ENCODE peak calls at places on chromosomes 13 and 19, in six cellular contexts. Y, J, R, F, A and K are unnamed samples.

GRCh38 chr13:99968521-99969367 is 2.8 kb downstream of the ZIC5 start:
- DNase-seq in Y (no peak), J (no peak), R (no peak), F (no peak), A (no peak), K (peak; percentile 62)

GRCh38 chr13:26628706-26629105 is 71.2 kb downstream of the WASF3 start:
- DNase-seq in Y (no peak), J (peak; percentile 11), R (no peak), F (no peak), A (no peak), K (peak; percentile 42)

GRCh38 chr19:2171349-2172145 is 7.8 kb downstream of the DOT1L start:
- DNase-seq in Y (no peak), J (peak; percentile 72), R (peak; percentile 58), F (no peak), A (peak; percentile 71), K (peak; percentile 82)

GRCh38 chr19:3983936-3984583 is 1.2 kb downstream of the EEF2 start:
- DNase-seq in Y (no peak), J (peak; percentile 57), R (no peak), F (no peak), A (peak; percentile 32), K (no peak)

GRCh38 chr13:32425158-32425557 is 2.8 kb downstream of the N4BP2L1 start:
- DNase-seq in Y (no peak), J (no peak), R (no peak), F (no peak), A (no peak), K (no peak)

GRCh38 chr13:66994097-66994496 is 236.0 kb downstream of the PCDH9 start:
- DNase-seq in Y (peak; percentile 66), J (peak; percentile 84), R (peak; percentile 75), F (peak; percentile 57), A (peak; percentile 76), K (peak; percentile 36)

GRCh38 chr19:39197808-39198207 is 1.0 kb downstream of the NCCRP1 start:
- DNase-seq in Y (no peak), J (no peak), R (no peak), F (no peak), A (no peak), K (no peak)

GRCh38 chr13:34037636-34038325 is 219.8 kb downstream of the RFC3 start:
- DNase-seq in Y (no peak), J (no peak), R (no peak), F (no peak), A (no peak), K (no peak)

GRCh38 chr19:58357798-58358145 is 4.5 kb upstream of the A1BG start:
- DNase-seq in Y (no peak), J (no peak), R (no peak), F (no peak), A (no peak), K (no peak)

GRCh38 chr13:57787058-57787791 is 155.7 kb downstream of the PCDH17 start:
- DNase-seq in Y (no peak), J (peak; percentile 4), R (no peak), F (no peak), A (no peak), K (no peak)

GRCh38 chr13:97855570-97855970 is 97.9 kb upstream of the IPO5 start:
- DNase-seq in Y (no peak), J (peak; percentile 92), R (peak; percentile 60), F (no peak), A (peak; percentile 29), K (peak; percentile 66)

GRCh38 chr19:35389192-35389861 is 18.5 kb downstream of the GPR42 start:
- DNase-seq in Y (no peak), J (no peak), R (no peak), F (no peak), A (no peak), K (no peak)

GRCh38 chr19:5971714-5972354 is 6.1 kb downstream of the RANBP3 start:
- DNase-seq in Y (no peak), J (no peak), R (no peak), F (no peak), A (no peak), K (no peak)

GRCh38 chr19:11963566-11964355 is 1.1 kb upstream of the ZNF763 start:
- DNase-seq in Y (peak; percentile 78), J (peak; percentile 85), R (peak; percentile 89), F (peak; percentile 79), A (peak; percentile 92), K (no peak)

GRCh38 chr19:11971045-11971444 is 6.2 kb downstream of the ZNF763 start:
- DNase-seq in Y (no peak), J (no peak), R (no peak), F (no peak), A (no peak), K (no peak)

GRCh38 chr19:11964496-11964857 is 363 bp upstream of the ZNF763 start:
- DNase-seq in Y (peak; percentile 36), J (no peak), R (no peak), F (no peak), A (no peak), K (no peak)

GRCh38 chr19:11970174-11970573 is 5.3 kb downstream of the ZNF763 start:
- DNase-seq in Y (no peak), J (no peak), R (no peak), F (no peak), A (no peak), K (no peak)

GRCh38 chr19:11964858-11965645 is at the start of gene ZNF763:
- DNase-seq in Y (peak; percentile 97), J (peak; percentile 96), R (peak; percentile 95), F (peak; percentile 93), A (peak; percentile 97), K (peak; percentile 81)
- TF ChIP-seq CTCF in Y (no peak), J (peak; percentile 1), R (no peak), F (no peak), A (no peak), K (no peak)

GRCh38 chr19:41864374-41864773 is 4.3 kb downstream of the RPS19 start:
- DNase-seq in Y (no peak), J (no peak), R (no peak), F (no peak), A (no peak), K (peak; percentile 35)
- H3K36me3 ChIP-seq in Y (peaks cover 45% of the 10 kb centered on the region), J (no peaks in the 10 kb centered on the region), R (peaks cover 83% of the 10 kb centered on the region), F (no peaks in the 10 kb centered on the region), A (peaks cover 7% of the 10 kb centered on the region), K (peaks cover 28% of the 10 kb centered on the region)

DNA sequence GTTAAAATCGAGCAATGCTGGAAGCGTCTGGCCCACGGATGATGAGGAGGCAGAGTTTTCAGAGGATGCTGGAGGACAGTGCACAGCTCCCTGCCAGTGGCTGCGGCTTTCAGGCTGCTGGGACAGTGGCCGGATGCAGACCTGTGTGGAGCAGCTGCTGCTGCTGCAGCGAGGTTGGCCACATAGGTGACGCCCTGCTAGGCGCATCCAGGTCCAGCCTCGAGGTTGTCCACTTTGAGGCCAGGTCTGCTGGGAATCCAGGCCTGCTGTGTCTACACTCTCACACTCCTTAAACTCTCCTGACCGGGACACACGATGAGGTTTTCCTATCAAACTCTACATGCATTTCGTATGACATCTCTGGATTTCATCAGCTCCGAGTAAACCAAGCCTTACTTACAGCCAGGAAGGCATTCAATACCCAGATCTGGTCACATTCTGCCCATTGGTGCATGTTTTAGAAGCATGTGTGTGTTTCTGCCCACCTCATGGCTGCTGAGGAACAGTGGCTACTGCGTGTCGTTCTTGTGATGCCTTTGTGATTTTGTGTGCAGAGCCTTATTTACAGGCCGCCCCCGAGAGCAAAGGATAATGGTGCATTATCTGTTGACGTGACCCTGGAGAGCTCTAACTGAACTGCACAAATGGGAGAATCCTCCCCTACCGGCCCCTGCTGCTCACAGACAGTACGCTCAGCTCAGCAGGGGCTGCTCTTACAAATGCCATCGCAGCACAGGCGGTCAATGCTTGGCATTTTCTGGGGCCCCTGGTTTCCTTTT is 12.3 kb upstream of the MCF2L start:
- DNase-seq in Y (no peak), J (no peak), R (no peak), F (no peak), A (no peak), K (no peak)
- H3K9me3 ChIP-seq in Y (no peaks in the 10 kb centered on the region), J (no peaks in the 10 kb centered on the region), R (no peaks in the 10 kb centered on the region), F (no peaks in the 10 kb centered on the region), A (no peaks in the 10 kb centered on the region), K (no peaks in the 10 kb centered on the region)

GRCh38 chr13:48494874-48495273 is 38.0 kb downstream of the RCBTB2 start:
- DNase-seq in Y (no peak), J (no peak), R (no peak), F (no peak), A (no peak), K (no peak)
- TF ChIP-seq CTCF in Y (no peak), J (no peak), R (no peak), F (no peak), A (no peak), K (no peak)

GRCh38 chr19:51884713-51885112 is 3.0 kb downstream of the ZNF577 start:
- DNase-seq in Y (no peak), J (no peak), R (no peak), F (no peak), A (no peak), K (no peak)

GRCh38 chr19:51889934-51890333 is 2.2 kb upstream of the ZNF577 start:
- DNase-seq in Y (no peak), J (no peak), R (no peak), F (no peak), A (no peak), K (no peak)

GRCh38 chr19:51882518-51882917 is 5.2 kb downstream of the ZNF577 start:
- DNase-seq in Y (no peak), J (no peak), R (no peak), F (no peak), A (no peak), K (no peak)

GRCh38 chr19:51891193-51891747 is 3.5 kb upstream of the ZNF577 start:
- DNase-seq in Y (no peak), J (no peak), R (no peak), F (no peak), A (no peak), K (no peak)

DNA sequence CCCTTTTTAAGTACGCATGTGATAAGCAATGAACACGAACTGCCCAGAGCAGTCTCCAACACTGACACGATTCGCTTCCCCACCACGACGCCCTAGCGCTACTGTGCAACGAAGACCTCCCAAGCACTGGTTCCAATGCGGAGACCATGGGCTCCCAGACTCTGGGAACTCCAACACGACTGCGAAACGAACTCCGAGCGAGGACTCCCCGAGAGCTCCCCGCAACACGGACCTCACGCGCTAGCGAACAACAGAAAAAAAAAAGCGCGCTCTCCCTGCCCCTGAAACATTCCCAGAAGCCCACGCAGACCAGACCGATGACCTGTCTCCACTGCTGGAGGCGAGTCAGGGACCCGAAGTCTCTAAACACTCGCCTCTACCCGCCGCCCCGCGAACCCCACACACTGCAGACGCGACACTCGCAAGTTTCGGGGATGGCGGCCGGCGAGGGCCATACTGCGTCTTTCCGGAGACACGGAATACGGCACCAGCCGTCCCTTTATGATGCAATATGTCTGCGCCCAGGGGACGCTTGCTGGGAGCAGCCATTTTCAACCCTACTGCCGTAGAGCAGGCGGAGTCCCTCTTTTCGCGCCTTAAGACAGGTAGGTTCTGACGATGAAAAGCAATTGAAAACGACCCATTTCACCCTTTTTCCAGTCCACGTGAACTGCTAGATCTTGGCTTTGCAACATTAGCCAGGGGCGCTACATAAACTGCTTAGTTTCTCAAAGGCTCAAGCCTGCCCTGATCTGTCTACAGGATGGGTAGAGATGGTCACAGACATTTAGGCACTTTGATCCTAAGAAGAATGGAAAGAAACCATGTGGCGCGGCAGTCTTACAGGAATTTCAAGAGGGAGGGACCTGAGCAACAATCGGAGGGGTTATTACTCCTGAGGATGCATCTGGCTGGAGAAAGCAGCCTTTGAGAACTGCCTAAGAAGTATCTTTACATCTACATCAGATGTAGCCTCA is at the start of gene ZNF577:
- DNase-seq in Y (peak; percentile 77), J (peak; percentile 81), R (peak; percentile 96), F (peak; percentile 87), A (peak; percentile 97), K (peak; percentile 94)
- H3K36me3 ChIP-seq in Y (peaks cover 21% of the 10 kb centered on the region), J (peaks cover 14% of the 10 kb centered on the region), R (peaks cover 48% of the 10 kb centered on the region), F (peaks cover 18% of the 10 kb centered on the region), A (peaks cover 31% of the 10 kb centered on the region), K (peaks cover 6% of the 10 kb centered on the region)